ENCODE peak calls at places on chromosomes 11 and 22, in nine cellular contexts. J, R, Z, L, M, D, F, Y and K are unnamed samples.

GRCh38 chr11:3609416-3610265 is 32.2 kb downstream of the ART5 start:
- DNase-seq in M (peak; percentile 32), L (peak; percentile 44), Z (peak; percentile 75), Y (peak; percentile 4), D (peak; percentile 38), F (peak; percentile 47), R (peak; percentile 64), J (no peak), K (no peak)

GRCh38 chr22:26756675-26757293 is 99.4 kb downstream of the MIAT start:
- DNase-seq in Z (peak; percentile 88), M (peak; percentile 82), J (peak; percentile 74), R (peak; percentile 37), F (no peak), L (peak; percentile 72), Y (no peak), D (peak; percentile 13), K (peak; percentile 78)

GRCh38 chr22:32796865-32797573 is 4.5 kb upstream of the TIMP3 start:
- DNase-seq in F (peak; percentile 35), Y (peak; percentile 29), J (peak; percentile 77), M (peak; percentile 77), L (peak; percentile 68), R (peak; percentile 22), D (peak; percentile 43), Z (peak; percentile 76), K (no peak)

GRCh38 chr22:18024276-18024939 is at the start of gene MICAL3:
- DNase-seq in Z (peak; percentile 93), Y (peak; percentile 33), M (peak; percentile 80), D (peak; percentile 52), F (peak; percentile 61), R (peak; percentile 74), L (peak; percentile 39), J (peak; percentile 70), K (peak; percentile 75)

GRCh38 chr11:118217575-118217974 is 7.2 kb downstream of the JAML start:
- DNase-seq in R (no peak), J (no peak), F (no peak), L (no peak), D (no peak), M (no peak), Z (no peak), Y (no peak), K (no peak)

GRCh38 chr22:23387827-23388491 is 192.1 kb downstream of the IGLL1 start:
- DNase-seq in Y (no peak), Z (no peak), J (peak; percentile 67), L (no peak), D (no peak), M (no peak), F (no peak), R (no peak), K (no peak)

GRCh38 chr22:45006101-45006872 is 3.5 kb downstream of the PHF21B start:
- DNase-seq in L (no peak), M (no peak), Y (no peak), R (no peak), F (no peak), Z (no peak), J (no peak), D (no peak), K (no peak)

GRCh38 chr11:77967753-77968152 is 26.7 kb downstream of the INTS4 start:
- DNase-seq in F (no peak), D (no peak), M (no peak), L (no peak), J (no peak), Y (no peak), R (peak; percentile 32), Z (no peak), K (no peak)

GRCh38 chr11:61577383-61578118 is 3.3 kb downstream of the SYT7 start:
- DNase-seq in D (no peak), Y (no peak), F (peak; percentile 33), M (peak; percentile 60), R (peak; percentile 49), L (peak; percentile 83), J (no peak), Z (peak; percentile 84), K (no peak)

GRCh38 chr11:64230209-64230984 is at the start of gene DNAJC4:
- DNase-seq in Z (peak; percentile 93), D (no peak), R (peak; percentile 97), Y (peak; percentile 71), F (peak; percentile 91), J (peak; percentile 94), L (peak; percentile 98), M (peak; percentile 92), K (peak; percentile 95)

GRCh38 chr11:111098091-111098490 is 147.4 kb upstream of the POU2AF2 start:
- DNase-seq in M (no peak), Z (no peak), Y (no peak), R (no peak), L (no peak), J (no peak), D (no peak), F (no peak), K (no peak)

GRCh38 chr11:77063407-77063806 is 3.4 kb upstream of the CAPN5 start:
- DNase-seq in L (no peak), D (no peak), M (no peak), F (no peak), Z (no peak), R (no peak), Y (no peak), J (no peak), K (no peak)

GRCh38 chr22:24145446-24146189 is 35.7 kb upstream of the SUSD2 start:
- DNase-seq in L (no peak), Z (no peak), J (no peak), Y (no peak), R (no peak), M (no peak), D (no peak), F (no peak), K (no peak)

DNA sequence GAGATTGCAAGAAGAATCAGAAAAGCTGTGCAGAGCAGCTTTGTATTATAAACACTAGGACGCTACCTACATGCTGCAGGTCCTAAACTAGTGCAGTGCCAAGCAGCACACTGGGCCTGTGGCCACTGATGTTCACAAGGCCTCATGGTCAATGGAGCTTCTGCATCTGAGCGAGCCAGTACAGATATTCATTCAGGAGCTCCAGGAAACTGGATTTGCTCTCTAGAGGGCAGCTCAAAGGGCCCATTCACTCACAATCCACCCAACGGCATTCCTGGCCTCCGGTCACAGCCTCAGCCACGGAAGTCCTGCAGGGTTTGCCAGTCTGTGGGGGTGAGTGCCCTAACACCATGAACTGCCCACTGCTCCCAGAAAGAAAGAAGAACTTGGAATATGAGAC is 5.8 kb upstream of the TBC1D10A start:
- DNase-seq in J (no peak), M (no peak), R (no peak), F (no peak), D (no peak), Z (no peak), Y (no peak), L (no peak), K (no peak)
- TF ChIP-seq CTCF in J (no peak), M (no peak), R (no peak), F (no peak), D (no peak), Z (no peak), Y (no peak), L (no peak), K (no peak)

DNA sequence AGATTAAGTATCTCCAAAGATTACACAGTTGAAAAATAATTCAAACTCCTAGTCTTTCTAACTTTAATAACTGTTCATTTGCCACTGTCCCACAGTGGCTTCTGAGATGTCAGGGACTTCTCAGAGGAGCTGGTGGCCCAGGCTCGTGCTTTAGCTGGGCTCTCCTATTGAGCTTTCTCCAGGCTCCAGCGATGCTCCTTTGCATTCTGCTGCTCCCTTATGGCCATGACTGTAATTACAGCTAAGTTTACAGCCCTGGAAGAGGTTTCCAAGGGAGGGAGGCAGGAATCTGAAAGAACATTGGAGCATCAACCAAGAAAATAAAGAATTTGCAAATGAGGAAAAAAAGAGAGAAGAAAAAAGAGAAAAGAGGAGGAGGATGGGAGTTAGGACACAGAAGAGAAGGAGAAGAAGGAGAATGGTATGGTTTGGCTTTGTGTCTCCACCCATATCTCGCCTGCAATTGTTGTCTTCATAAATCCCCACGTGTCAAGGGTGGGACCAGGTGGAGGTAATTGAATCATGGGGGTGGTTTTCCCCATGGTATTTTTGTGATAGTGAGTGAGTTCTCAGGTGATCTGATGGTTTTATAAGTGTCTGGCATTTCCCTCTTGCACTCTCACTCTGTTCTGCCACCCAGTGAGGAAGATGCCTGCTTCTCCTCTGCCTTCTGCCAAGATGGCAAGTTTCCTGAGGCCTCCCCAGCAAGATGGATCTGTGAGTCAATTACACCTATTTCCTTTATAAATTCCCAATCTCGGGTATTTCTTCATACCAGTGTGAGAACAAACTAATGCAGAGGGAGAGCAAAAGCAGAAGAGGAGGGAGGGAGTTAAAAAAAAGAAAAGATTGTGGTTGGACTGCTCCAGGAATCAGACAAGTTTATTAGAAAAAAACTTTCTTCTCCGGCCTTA is 857.0 kb downstream of the KCNA4 start:
- DNase-seq in Z (peak; percentile 10), F (peak; percentile 78), J (no peak), D (peak; percentile 64), L (peak; percentile 69), R (peak; percentile 84), M (peak; percentile 50), Y (no peak), K (no peak)
- TF ChIP-seq CTCF in Z (peak; percentile 78), F (peak; percentile 46), J (peak; percentile 60), D (peak; percentile 76), L (peak; percentile 81), R (peak; percentile 88), M (peak; percentile 70), Y (no peak), K (peak; percentile 62)

DNA sequence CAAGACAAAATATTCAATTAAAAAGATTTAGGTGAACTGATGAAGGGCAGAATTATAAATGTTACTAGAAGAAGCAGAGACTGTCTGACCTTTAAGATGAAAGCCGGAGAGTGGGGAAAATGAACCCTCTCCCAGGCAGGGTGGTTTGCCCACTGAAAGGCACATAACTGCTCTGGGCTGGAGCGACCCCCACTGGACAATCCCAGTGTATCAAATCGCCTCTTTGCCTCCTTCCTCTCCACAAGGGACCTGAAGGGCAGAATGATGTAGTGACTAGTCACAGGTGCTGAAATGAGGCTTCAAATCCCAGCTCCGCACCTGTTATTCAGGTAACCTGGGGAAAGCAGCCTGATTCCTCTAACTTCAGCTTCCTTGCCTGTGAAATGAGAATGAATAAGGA is 69.0 kb downstream of the EFCAB6 start:
- DNase-seq in L (peak; percentile 73), J (no peak), D (no peak), F (no peak), R (peak; percentile 14), Y (no peak), M (peak; percentile 26), Z (no peak), K (no peak)
- TF ChIP-seq CTCF in L (peak; percentile 79), J (no peak), D (no peak), F (peak; percentile 10), R (peak; percentile 49), Y (no peak), M (peak; percentile 34), Z (peak; percentile 34), K (no peak)

GRCh38 chr22:43160497-43161126 is 9.3 kb downstream of the TSPO start:
- DNase-seq in R (no peak), D (no peak), M (no peak), J (no peak), F (no peak), Y (no peak), L (no peak), Z (no peak), K (no peak)

GRCh38 chr22:43158778-43159483 is 7.6 kb downstream of the TSPO start:
- DNase-seq in L (no peak), F (no peak), M (no peak), D (no peak), Z (no peak), J (no peak), Y (no peak), R (no peak), K (no peak)

GRCh38 chr22:43162412-43163150 is 11.2 kb downstream of the TSPO start:
- DNase-seq in Z (no peak), Y (no peak), M (no peak), R (no peak), D (no peak), J (no peak), F (no peak), L (no peak), K (no peak)

GRCh38 chr22:43157874-43158546 is 6.7 kb downstream of the TSPO start:
- DNase-seq in Y (no peak), Z (no peak), D (no peak), F (no peak), L (no peak), J (no peak), R (no peak), M (no peak), K (no peak)

GRCh38 chr22:43159484-43160178 is 8.3 kb downstream of the TSPO start:
- DNase-seq in Z (peak; percentile 45), F (peak; percentile 22), L (peak; percentile 73), M (peak; percentile 43), J (no peak), D (no peak), Y (no peak), R (no peak), K (no peak)
- TF ChIP-seq CTCF in Z (peak; percentile 14), F (no peak), L (peak; percentile 73), M (peak; percentile 34), J (peak; percentile 32), D (no peak), Y (no peak), R (peak; percentile 33), K (no peak)